ENCODE peak calls at places on chromosomes 13 and 19, in four cellular contexts. K is activated naive CD8-positive, alpha-beta T cell treated with anti-CD3 and anti-CD28 coated beads, Interleukin-2, amount 10 ng/mL, durations not matched to agents 7 days and 5 days; V is stimulated activated CD8-positive, alpha-beta memory T cell treated with anti-CD3 and anti-CD28 coated beads, Interleukin-15, amount 100 ng/mL, for 24 hours; Y is NCI-H146. R is an unnamed sample.

GRCh38 chr13:42656136-42656535 is 82.2 kb downstream of the TNFSF11 start:
- DNase-seq in K (no peak), V (no peak), Y (peak), R (no peak)

GRCh38 chr13:31234729-31235128 is 35.0 kb downstream of the B3GLCT start:
- DNase-seq in K (no peak), V (no peak), Y (no peak), R (no peak)

GRCh38 chr19:44576843-44577565 is 36.4 kb upstream of the IGSF23 start:
- DNase-seq in K (no peak), V (no peak), Y (peak), R (no peak)

GRCh38 chr13:23570931-23571330 is 719 bp downstream of the TNFRSF19 start:
- DNase-seq in K (no peak), V (no peak), Y (no peak), R (no peak)

GRCh38 chr19:16660763-16661479 is at the start of gene TMEM38A:
- DNase-seq in K (peak), V (peak), Y (peak), R (no peak)

GRCh38 chr19:46624958-46625661 is at the start of gene PTGIR:
- DNase-seq in K (no peak), V (no peak), Y (peak), R (peak)

GRCh38 chr13:26010487-26011207 is 41.2 kb downstream of the SHISA2 start:
- DNase-seq in K (no peak), V (no peak), Y (no peak), R (no peak)

GRCh38 chr19:3375221-3376088 is 9.1 kb downstream of the NFIC start:
- DNase-seq in K (no peak), V (no peak), Y (no peak), R (no peak)

GRCh38 chr13:42970824-42971669 is 21.0 kb downstream of the EPSTI1 start:
- DNase-seq in K (no peak), V (no peak), Y (peak), R (no peak)

GRCh38 chr19:1945899-1946298 is 4.9 kb downstream of the CSNK1G2 start:
- DNase-seq in K (peak), V (no peak), Y (peak), R (no peak)

GRCh38 chr13:61880576-61881283 is 465.1 kb upstream of the PCDH20 start:
- DNase-seq in K (no peak), V (no peak), Y (peak), R (no peak)

GRCh38 chr13:43153436-43154082 is 130.2 kb downstream of the DNAJC15 start:
- DNase-seq in K (no peak), V (no peak), Y (no peak), R (no peak)

GRCh38 chr13:43953370-43953769 is 73.7 kb downstream of the LACC1 start:
- DNase-seq in K (no peak), V (no peak), Y (no peak), R (no peak)

GRCh38 chr13:41398494-41399190 is 58.7 kb upstream of the RGCC start:
- DNase-seq in K (no peak), V (no peak), Y (no peak), R (no peak)

GRCh38 chr19:1651061-1651547 is 1.3 kb downstream of the TCF3 start:
- DNase-seq in K (peak), V (peak), Y (no peak), R (no peak)

GRCh38 chr13:108911807-108912206 is 282.4 kb downstream of the MYO16 start:
- DNase-seq in K (no peak), V (no peak), Y (no peak), R (no peak)

GRCh38 chr19:37855098-37855497 is 51.3 kb downstream of the WDR87 start:
- DNase-seq in K (peak), V (peak), Y (peak), R (no peak)

GRCh38 chr19:44685877-44686276 is 13.1 kb upstream of the CEACAM16 start:
- DNase-seq in K (no peak), V (no peak), Y (no peak), R (peak)

GRCh38 chr19:991174-991931 is 7.2 kb downstream of the WDR18 start:
- DNase-seq in K (no peak), V (peak), Y (no peak), R (peak)

GRCh38 chr19:29702958-29703320 is 12.1 kb downstream of the C19orf12 start:
- DNase-seq in K (no peak), V (no peak), Y (no peak), R (no peak)

GRCh38 chr13:109904218-109904617 is 117.8 kb upstream of the IRS2 start:
- DNase-seq in K (no peak), V (no peak), Y (no peak), R (no peak)

GRCh38 chr13:105343134-105343806 is 1192.2 kb downstream of the EFNB2 start:
- DNase-seq in K (no peak), V (no peak), Y (no peak), R (no peak)

GRCh38 chr13:29698106-29698505 is 102.6 kb upstream of the SLC7A1 start:
- DNase-seq in K (no peak), V (no peak), Y (no peak), R (no peak)

GRCh38 chr19:17419154-17419490 is 725 bp upstream of the MVB12A start:
- DNase-seq in K (no peak), V (no peak), Y (no peak), R (no peak)

GRCh38 chr13:94209110-94209509 is 270.4 kb downstream of the DCT start:
- DNase-seq in K (no peak), V (no peak), Y (peak), R (no peak)

GRCh38 chr13:85261757-85262346 is 537.4 kb downstream of the SLITRK6 start:
- DNase-seq in K (no peak), V (no peak), Y (peak), R (no peak)

GRCh38 chr13:109869312-109870237 is 83.2 kb upstream of the IRS2 start:
- DNase-seq in K (no peak), V (no peak), Y (peak), R (no peak)

GRCh38 chr13:41492432-41493267 is 35.3 kb downstream of the RGCC start:
- DNase-seq in K (no peak), V (no peak), Y (no peak), R (no peak)

GRCh38 chr19:29265436-29265835 is 52.5 kb upstream of the UQCRFS1 start:
- DNase-seq in K (no peak), V (no peak), Y (no peak), R (no peak)

GRCh38 chr13:39632994-39633393 is 22.5 kb upstream of the COG6 start:
- DNase-seq in K (no peak), V (no peak), Y (no peak), R (no peak)

GRCh38 chr13:25375727-25376358 is 4.1 kb downstream of the ATP8A2 start:
- DNase-seq in K (no peak), V (no peak), Y (peak), R (no peak)

GRCh38 chr13:41550239-41550638 is 92.9 kb downstream of the RGCC start:
- DNase-seq in K (no peak), V (no peak), Y (no peak), R (no peak)